ENCODE peak calls at places on chromosomes 3 and 15, in nine cellular contexts. One of them, this sample, is unnamed.
A peak's percentile ranks its signal among the peaks of the same experiment; 100 is the strongest.

GRCh38 chr3:118740722-118741290 is 293.8 kb downstream of the IGSF11 start:
- DNase-seq in SJSA1: no peak
- DNase-seq in endodermal cell: no peak
- DNase-seq in hepatocyte: no peak
- DNase-seq in mammary epithelial cell: no peak
- DNase-seq in OCI-LY7: no peak
- DNase-seq in Panc1: no peak
- DNase-seq in substantia nigra: no peak
- DNase-seq in IMR-90: no peak
- DNase-seq in this sample: no peak

GRCh38 chr3:195058311-195059005 is 212.5 kb downstream of the XXYLT1 start:
- DNase-seq in OCI-LY7: no peak
- DNase-seq in substantia nigra: no peak
- DNase-seq in hepatocyte: no peak
- DNase-seq in mammary epithelial cell: no peak
- DNase-seq in Panc1: no peak
- DNase-seq in endodermal cell: peak; percentile 28
- DNase-seq in SJSA1: no peak
- DNase-seq in IMR-90: no peak
- DNase-seq in this sample: no peak

GRCh38 chr3:11717301-11717700 is 73.6 kb upstream of the VGLL4 start:
- DNase-seq in substantia nigra: no peak
- DNase-seq in Panc1: no peak
- DNase-seq in endodermal cell: no peak
- DNase-seq in IMR-90: peak; percentile 39
- DNase-seq in hepatocyte: no peak
- DNase-seq in SJSA1: peak; percentile 27
- DNase-seq in OCI-LY7: no peak
- DNase-seq in mammary epithelial cell: peak; percentile 53
- DNase-seq in this sample: no peak

GRCh38 chr3:150180349-150180748 is 209.7 kb upstream of the PFN2 start:
- DNase-seq in SJSA1: peak; percentile 8
- DNase-seq in endodermal cell: no peak
- DNase-seq in mammary epithelial cell: no peak
- DNase-seq in substantia nigra: no peak
- DNase-seq in hepatocyte: peak; percentile 49
- DNase-seq in OCI-LY7: no peak
- DNase-seq in Panc1: no peak
- DNase-seq in IMR-90: peak; percentile 86
- DNase-seq in this sample: no peak

GRCh38 chr3:156477306-156477705 is 77.6 kb downstream of the SSR3 start:
- DNase-seq in mammary epithelial cell: no peak
- DNase-seq in substantia nigra: no peak
- DNase-seq in SJSA1: peak; percentile 6
- DNase-seq in endodermal cell: peak; percentile 71
- DNase-seq in hepatocyte: no peak
- DNase-seq in OCI-LY7: no peak
- DNase-seq in Panc1: no peak
- DNase-seq in IMR-90: peak; percentile 61
- DNase-seq in this sample: no peak

GRCh38 chr15:96108405-96108804 is 222.1 kb upstream of the NR2F2 start:
- DNase-seq in OCI-LY7: no peak
- DNase-seq in IMR-90: no peak
- DNase-seq in substantia nigra: no peak
- DNase-seq in mammary epithelial cell: no peak
- DNase-seq in hepatocyte: no peak
- DNase-seq in SJSA1: no peak
- DNase-seq in endodermal cell: no peak
- DNase-seq in Panc1: no peak
- DNase-seq in this sample: no peak

GRCh38 chr3:87260270-87260669 is 16.1 kb downstream of the POU1F1 start:
- DNase-seq in mammary epithelial cell: peak; percentile 24
- DNase-seq in SJSA1: peak; percentile 28
- DNase-seq in substantia nigra: peak; percentile 1
- DNase-seq in hepatocyte: peak; percentile 78
- DNase-seq in IMR-90: peak; percentile 51
- DNase-seq in OCI-LY7: peak; percentile 51
- DNase-seq in Panc1: peak; percentile 27
- DNase-seq in endodermal cell: peak; percentile 78
- DNase-seq in this sample: no peak

GRCh38 chr15:52780172-52780980 is 9.8 kb downstream of the ONECUT1 start:
- DNase-seq in IMR-90: peak; percentile 41
- DNase-seq in hepatocyte: peak; percentile 73
- DNase-seq in mammary epithelial cell: peak; percentile 41
- DNase-seq in substantia nigra: peak; percentile 55
- DNase-seq in OCI-LY7: peak; percentile 71
- DNase-seq in SJSA1: peak; percentile 52
- DNase-seq in Panc1: peak; percentile 48
- DNase-seq in endodermal cell: peak; percentile 90
- DNase-seq in this sample: no peak

GRCh38 chr15:56866798-56867197 is 51.6 kb upstream of the TCF12 start:
- DNase-seq in Panc1: no peak
- DNase-seq in IMR-90: peak; percentile 26
- DNase-seq in hepatocyte: no peak
- DNase-seq in SJSA1: peak; percentile 36
- DNase-seq in mammary epithelial cell: no peak
- DNase-seq in endodermal cell: no peak
- DNase-seq in OCI-LY7: no peak
- DNase-seq in substantia nigra: no peak
- DNase-seq in this sample: no peak

GRCh38 chr3:149314807-149315578 is 18.4 kb downstream of the TM4SF18 start:
- DNase-seq in OCI-LY7: no peak
- DNase-seq in endodermal cell: no peak
- DNase-seq in hepatocyte: peak; percentile 56
- DNase-seq in SJSA1: peak; percentile 68
- DNase-seq in mammary epithelial cell: peak; percentile 82
- DNase-seq in substantia nigra: no peak
- DNase-seq in Panc1: no peak
- DNase-seq in IMR-90: peak; percentile 82
- DNase-seq in this sample: no peak

GRCh38 chr3:41137686-41138111 is 61.6 kb upstream of the CTNNB1 start:
- DNase-seq in endodermal cell: no peak
- DNase-seq in hepatocyte: no peak
- DNase-seq in Panc1: no peak
- DNase-seq in OCI-LY7: no peak
- DNase-seq in IMR-90: no peak
- DNase-seq in mammary epithelial cell: peak; percentile 96
- DNase-seq in SJSA1: no peak
- DNase-seq in substantia nigra: no peak
- DNase-seq in this sample: peak; percentile 82

GRCh38 chr3:142086581-142087090 is 62.7 kb downstream of the TFDP2 start:
- DNase-seq in mammary epithelial cell: no peak
- DNase-seq in endodermal cell: no peak
- DNase-seq in IMR-90: no peak
- DNase-seq in hepatocyte: peak; percentile 15
- DNase-seq in SJSA1: no peak
- DNase-seq in OCI-LY7: no peak
- DNase-seq in substantia nigra: no peak
- DNase-seq in Panc1: no peak
- DNase-seq in this sample: no peak

GRCh38 chr3:188929138-188929537 is 242.6 kb upstream of the TPRG1 start:
- DNase-seq in mammary epithelial cell: peak; percentile 21
- DNase-seq in OCI-LY7: no peak
- DNase-seq in substantia nigra: no peak
- DNase-seq in SJSA1: no peak
- DNase-seq in Panc1: no peak
- DNase-seq in endodermal cell: peak; percentile 65
- DNase-seq in hepatocyte: peak; percentile 41
- DNase-seq in IMR-90: no peak
- DNase-seq in this sample: no peak

GRCh38 chr15:99059010-99059981 is 45.6 kb upstream of the SYNM start:
- DNase-seq in substantia nigra: peak; percentile 71
- DNase-seq in endodermal cell: peak; percentile 95
- DNase-seq in IMR-90: peak; percentile 87
- DNase-seq in mammary epithelial cell: peak; percentile 30
- DNase-seq in Panc1: peak; percentile 27
- DNase-seq in OCI-LY7: no peak
- DNase-seq in SJSA1: peak; percentile 93
- DNase-seq in hepatocyte: peak; percentile 88
- DNase-seq in this sample: no peak
- H3K27ac ChIP-seq in substantia nigra: peak overlapping the region; percentile 67
- H3K27ac ChIP-seq in endodermal cell: peak overlapping the region; percentile 81
- H3K27ac ChIP-seq in IMR-90: peak overlapping the region; percentile 82
- H3K27ac ChIP-seq in mammary epithelial cell: peak overlapping the region; percentile 13
- H3K27ac ChIP-seq in Panc1: peak overlapping the region; percentile 74
- H3K27ac ChIP-seq in OCI-LY7: no peak overlapping the region
- H3K27ac ChIP-seq in SJSA1: peak overlapping the region; percentile 99
- H3K27ac ChIP-seq in hepatocyte: peak overlapping the region; percentile 69
- H3K27ac ChIP-seq in this sample: no peak overlapping the region

DNA sequence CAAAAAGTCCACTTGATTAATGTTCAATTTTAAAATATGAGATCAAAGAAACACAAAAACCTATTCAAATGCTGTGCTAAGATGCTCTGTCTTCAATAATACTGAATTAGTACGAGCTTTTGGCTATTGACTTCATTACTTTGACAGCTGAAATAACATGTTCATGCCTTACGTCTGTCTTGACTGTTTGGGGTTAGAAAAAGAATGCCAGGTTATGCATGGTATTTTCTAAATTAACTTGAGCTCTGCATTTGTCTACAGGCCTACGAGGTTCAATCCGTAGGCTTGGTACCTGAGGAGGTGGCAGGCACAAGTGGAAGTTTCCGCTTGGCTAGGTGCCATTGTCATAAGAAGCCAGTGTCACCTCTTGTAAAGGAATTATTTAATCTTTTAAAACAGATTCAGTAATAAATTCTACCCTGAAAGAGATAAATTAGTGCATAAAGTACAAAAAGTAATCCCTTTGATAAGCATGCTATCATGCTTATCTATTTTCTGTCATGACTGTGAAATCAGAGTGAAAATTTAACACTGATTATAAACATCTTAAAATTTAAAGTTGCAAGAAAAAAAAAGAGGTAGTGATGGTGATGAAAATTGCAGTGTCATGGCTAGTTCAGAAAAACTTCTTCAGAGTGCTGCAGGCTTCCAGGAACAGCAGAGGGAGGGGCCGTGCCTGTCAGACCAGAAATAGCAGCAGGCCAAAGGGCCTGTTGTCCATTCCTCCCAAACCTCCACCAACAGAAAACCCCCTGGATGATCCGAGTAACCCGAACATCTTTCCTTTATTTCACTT is 115.7 kb downstream of the ARRDC4 start:
- DNase-seq in mammary epithelial cell: no peak
- DNase-seq in SJSA1: no peak
- DNase-seq in Panc1: no peak
- DNase-seq in IMR-90: no peak
- DNase-seq in endodermal cell: peak; percentile 41
- DNase-seq in hepatocyte: peak; percentile 28
- DNase-seq in substantia nigra: no peak
- DNase-seq in OCI-LY7: no peak
- DNase-seq in this sample: no peak
- H3K27ac ChIP-seq in mammary epithelial cell: no peak overlapping the region
- H3K27ac ChIP-seq in SJSA1: no peak overlapping the region
- H3K27ac ChIP-seq in Panc1: no peak overlapping the region
- H3K27ac ChIP-seq in IMR-90: no peak overlapping the region
- H3K27ac ChIP-seq in endodermal cell: no peak overlapping the region
- H3K27ac ChIP-seq in hepatocyte: no peak overlapping the region
- H3K27ac ChIP-seq in substantia nigra: no peak overlapping the region
- H3K27ac ChIP-seq in OCI-LY7: no peak overlapping the region
- H3K27ac ChIP-seq in this sample: peak overlapping the region; percentile 16

GRCh38 chr3:77039606-77040553 is at the start of gene ROBO2:
- DNase-seq in mammary epithelial cell: peak; percentile 2
- DNase-seq in hepatocyte: peak; percentile 80
- DNase-seq in substantia nigra: no peak
- DNase-seq in OCI-LY7: no peak
- DNase-seq in IMR-90: peak; percentile 2
- DNase-seq in SJSA1: no peak
- DNase-seq in Panc1: no peak
- DNase-seq in endodermal cell: peak; percentile 89
- DNase-seq in this sample: no peak
- H3K27ac ChIP-seq in mammary epithelial cell: no peak within 1 kb of the TSS
- H3K27ac ChIP-seq in hepatocyte: peak within 1 kb of the TSS; percentile 70
- H3K27ac ChIP-seq in substantia nigra: no peak within 1 kb of the TSS
- H3K27ac ChIP-seq in OCI-LY7: no peak within 1 kb of the TSS
- H3K27ac ChIP-seq in IMR-90: no peak within 1 kb of the TSS
- H3K27ac ChIP-seq in SJSA1: no peak within 1 kb of the TSS
- H3K27ac ChIP-seq in Panc1: no peak within 1 kb of the TSS
- H3K27ac ChIP-seq in endodermal cell: peak within 1 kb of the TSS; percentile 52
- H3K27ac ChIP-seq in this sample: peak within 1 kb of the TSS; percentile 23

GRCh38 chr3:48598323-48599076 is 3.4 kb upstream of the COL7A1 start:
- DNase-seq in mammary epithelial cell: peak; percentile 96
- DNase-seq in IMR-90: peak; percentile 94
- DNase-seq in SJSA1: peak; percentile 98
- DNase-seq in Panc1: no peak
- DNase-seq in substantia nigra: no peak
- DNase-seq in OCI-LY7: no peak
- DNase-seq in endodermal cell: no peak
- DNase-seq in hepatocyte: peak; percentile 83
- DNase-seq in this sample: peak; percentile 92

GRCh38 chr3:48595526-48596121 is 495 bp upstream of the COL7A1 start:
- DNase-seq in endodermal cell: peak; percentile 83
- DNase-seq in hepatocyte: peak; percentile 86
- DNase-seq in mammary epithelial cell: peak; percentile 98
- DNase-seq in OCI-LY7: no peak
- DNase-seq in Panc1: no peak
- DNase-seq in substantia nigra: no peak
- DNase-seq in IMR-90: peak; percentile 86
- DNase-seq in SJSA1: peak; percentile 99
- DNase-seq in this sample: peak; percentile 72

GRCh38 chr3:48597408-48597800 is 2.3 kb upstream of the COL7A1 start:
- DNase-seq in Panc1: no peak
- DNase-seq in endodermal cell: no peak
- DNase-seq in hepatocyte: no peak
- DNase-seq in substantia nigra: no peak
- DNase-seq in OCI-LY7: no peak
- DNase-seq in IMR-90: no peak
- DNase-seq in mammary epithelial cell: no peak
- DNase-seq in SJSA1: no peak
- DNase-seq in this sample: no peak

GRCh38 chr3:48596157-48596556 is 1.0 kb upstream of the COL7A1 start:
- DNase-seq in substantia nigra: no peak
- DNase-seq in hepatocyte: no peak
- DNase-seq in mammary epithelial cell: no peak
- DNase-seq in OCI-LY7: no peak
- DNase-seq in Panc1: no peak
- DNase-seq in IMR-90: no peak
- DNase-seq in SJSA1: no peak
- DNase-seq in endodermal cell: peak; percentile 58
- DNase-seq in this sample: no peak

DNA sequence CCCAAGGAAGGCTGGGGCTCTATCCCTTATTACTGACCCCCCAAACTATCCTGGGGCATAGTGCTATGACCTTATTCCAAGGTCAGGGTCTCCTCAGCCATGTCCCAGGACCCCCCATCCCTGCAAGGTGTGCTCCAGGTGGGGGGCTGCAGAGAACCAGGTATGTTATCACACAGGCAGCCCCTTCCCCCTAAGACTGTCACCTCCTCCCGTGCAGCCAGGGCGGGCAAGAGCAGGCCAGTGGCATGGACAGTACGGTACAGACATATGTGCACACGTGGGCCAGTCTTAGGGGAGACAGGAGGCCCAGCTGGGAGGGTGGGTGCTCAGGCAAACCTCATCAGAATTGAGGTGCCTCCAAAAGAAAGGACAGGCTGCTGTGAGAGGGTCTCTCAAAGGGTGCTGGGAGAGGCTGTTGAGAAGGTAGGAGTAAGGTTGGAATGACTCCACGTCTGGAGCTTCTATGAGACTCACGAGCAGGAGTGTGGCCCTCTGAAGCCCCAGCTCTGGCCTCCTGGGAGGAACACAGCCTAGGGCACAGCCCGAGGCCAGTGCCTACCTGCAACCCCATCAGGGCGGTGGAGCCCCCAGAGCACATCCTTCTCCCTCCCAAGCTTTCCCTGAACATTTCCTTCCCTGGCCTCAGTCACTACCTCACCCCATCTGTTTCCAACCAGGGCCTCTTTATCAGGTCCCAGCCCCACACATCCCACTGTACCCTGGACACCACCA is 1.7 kb upstream of the COL7A1 start:
- DNase-seq in substantia nigra: no peak
- DNase-seq in hepatocyte: no peak
- DNase-seq in mammary epithelial cell: no peak
- DNase-seq in IMR-90: no peak
- DNase-seq in endodermal cell: no peak
- DNase-seq in SJSA1: no peak
- DNase-seq in OCI-LY7: no peak
- DNase-seq in Panc1: no peak
- DNase-seq in this sample: no peak
- H3K27ac ChIP-seq in substantia nigra: no peak overlapping the region
- H3K27ac ChIP-seq in hepatocyte: peak overlapping the region; percentile 95
- H3K27ac ChIP-seq in mammary epithelial cell: peak overlapping the region; percentile 97
- H3K27ac ChIP-seq in IMR-90: peak overlapping the region; percentile 94
- H3K27ac ChIP-seq in endodermal cell: no peak overlapping the region
- H3K27ac ChIP-seq in SJSA1: peak overlapping the region; percentile 95
- H3K27ac ChIP-seq in OCI-LY7: no peak overlapping the region
- H3K27ac ChIP-seq in Panc1: no peak overlapping the region
- H3K27ac ChIP-seq in this sample: peak overlapping the region; percentile 98

This sample was measured in epithelial cell of prostate.